ENCODE peak calls at places on chromosome 16, in ten cellular contexts. One of them, this sample, is unnamed.

GRCh38 chr16:8962393-8963009 is 1.2 kb downstream of the USP7 start:
- DNase-seq in NCI-H1048: no peak
- DNase-seq in activated CD4-positive, alpha-beta T cell treated with anti-CD3 and anti-CD28 coated beads, Interleukin-2, amount 50 U/mL, for 1 hour: peak
- DNase-seq in brain microvascular endothelial cell: no peak
- DNase-seq in HFFc6: no peak
- DNase-seq in OCI-LY7: peak
- DNase-seq in lower leg skin: no peak
- DNase-seq in stimulated activated CD4-positive, alpha-beta T cell treated with anti-CD3 and anti-CD28 coated beads, Interleukin-2, amount 100 ng/mL, for 24 hours: peak
- DNase-seq in endothelial cell: no peak
- DNase-seq in stimulated activated effector memory CD8-positive, alpha-beta T cell treated with anti-CD3 and anti-CD28 coated beads, Interleukin-12 subunit alpha, Interleukin-12 subunit beta, amount 100 ng/mL, for 72 hours: no peak
- DNase-seq in this sample: peak

GRCh38 chr16:69326172-69326873 is 4.1 kb downstream of the PDF start:
- DNase-seq in NCI-H1048: no peak
- DNase-seq in stimulated activated effector memory CD8-positive, alpha-beta T cell treated with anti-CD3 and anti-CD28 coated beads, Interleukin-12 subunit alpha, Interleukin-12 subunit beta, amount 100 ng/mL, for 72 hours: no peak
- DNase-seq in OCI-LY7: no peak
- DNase-seq in endothelial cell: no peak
- DNase-seq in HFFc6: no peak
- DNase-seq in activated CD4-positive, alpha-beta T cell treated with anti-CD3 and anti-CD28 coated beads, Interleukin-2, amount 50 U/mL, for 1 hour: no peak
- DNase-seq in brain microvascular endothelial cell: no peak
- DNase-seq in lower leg skin: peak
- DNase-seq in stimulated activated CD4-positive, alpha-beta T cell treated with anti-CD3 and anti-CD28 coated beads, Interleukin-2, amount 100 ng/mL, for 24 hours: no peak
- DNase-seq in this sample: no peak

GRCh38 chr16:69672315-69672997 is 53.9 kb downstream of the NQO1 start:
- DNase-seq in HFFc6: no peak
- DNase-seq in lower leg skin: no peak
- DNase-seq in activated CD4-positive, alpha-beta T cell treated with anti-CD3 and anti-CD28 coated beads, Interleukin-2, amount 50 U/mL, for 1 hour: no peak
- DNase-seq in stimulated activated CD4-positive, alpha-beta T cell treated with anti-CD3 and anti-CD28 coated beads, Interleukin-2, amount 100 ng/mL, for 24 hours: no peak
- DNase-seq in OCI-LY7: no peak
- DNase-seq in brain microvascular endothelial cell: no peak
- DNase-seq in stimulated activated effector memory CD8-positive, alpha-beta T cell treated with anti-CD3 and anti-CD28 coated beads, Interleukin-12 subunit alpha, Interleukin-12 subunit beta, amount 100 ng/mL, for 72 hours: no peak
- DNase-seq in NCI-H1048: no peak
- DNase-seq in endothelial cell: no peak
- DNase-seq in this sample: no peak

GRCh38 chr16:80968386-80969113 is 38.1 kb downstream of the CMC2 start:
- DNase-seq in HFFc6: peak
- DNase-seq in stimulated activated CD4-positive, alpha-beta T cell treated with anti-CD3 and anti-CD28 coated beads, Interleukin-2, amount 100 ng/mL, for 24 hours: no peak
- DNase-seq in activated CD4-positive, alpha-beta T cell treated with anti-CD3 and anti-CD28 coated beads, Interleukin-2, amount 50 U/mL, for 1 hour: no peak
- DNase-seq in lower leg skin: no peak
- DNase-seq in stimulated activated effector memory CD8-positive, alpha-beta T cell treated with anti-CD3 and anti-CD28 coated beads, Interleukin-12 subunit alpha, Interleukin-12 subunit beta, amount 100 ng/mL, for 72 hours: no peak
- DNase-seq in NCI-H1048: no peak
- DNase-seq in OCI-LY7: no peak
- DNase-seq in brain microvascular endothelial cell: peak
- DNase-seq in endothelial cell: no peak
- DNase-seq in this sample: no peak

GRCh38 chr16:30184430-30185140 is 1.2 kb downstream of the CORO1A start:
- DNase-seq in endothelial cell: no peak
- DNase-seq in lower leg skin: no peak
- DNase-seq in NCI-H1048: no peak
- DNase-seq in brain microvascular endothelial cell: no peak
- DNase-seq in activated CD4-positive, alpha-beta T cell treated with anti-CD3 and anti-CD28 coated beads, Interleukin-2, amount 50 U/mL, for 1 hour: peak
- DNase-seq in stimulated activated effector memory CD8-positive, alpha-beta T cell treated with anti-CD3 and anti-CD28 coated beads, Interleukin-12 subunit alpha, Interleukin-12 subunit beta, amount 100 ng/mL, for 72 hours: no peak
- DNase-seq in stimulated activated CD4-positive, alpha-beta T cell treated with anti-CD3 and anti-CD28 coated beads, Interleukin-2, amount 100 ng/mL, for 24 hours: peak
- DNase-seq in HFFc6: no peak
- DNase-seq in OCI-LY7: peak
- DNase-seq in this sample: peak

GRCh38 chr16:30112197-30113030 is 923 bp downstream of the GDPD3 start:
- DNase-seq in brain microvascular endothelial cell: peak
- DNase-seq in endothelial cell: peak
- DNase-seq in HFFc6: no peak
- DNase-seq in OCI-LY7: peak
- DNase-seq in activated CD4-positive, alpha-beta T cell treated with anti-CD3 and anti-CD28 coated beads, Interleukin-2, amount 50 U/mL, for 1 hour: peak
- DNase-seq in stimulated activated effector memory CD8-positive, alpha-beta T cell treated with anti-CD3 and anti-CD28 coated beads, Interleukin-12 subunit alpha, Interleukin-12 subunit beta, amount 100 ng/mL, for 72 hours: peak
- DNase-seq in NCI-H1048: no peak
- DNase-seq in lower leg skin: peak
- DNase-seq in stimulated activated CD4-positive, alpha-beta T cell treated with anti-CD3 and anti-CD28 coated beads, Interleukin-2, amount 100 ng/mL, for 24 hours: peak
- DNase-seq in this sample: peak

GRCh38 chr16:65728172-65728571 is 606.3 kb upstream of the CDH11 start:
- DNase-seq in endothelial cell: peak
- DNase-seq in stimulated activated CD4-positive, alpha-beta T cell treated with anti-CD3 and anti-CD28 coated beads, Interleukin-2, amount 100 ng/mL, for 24 hours: no peak
- DNase-seq in OCI-LY7: no peak
- DNase-seq in lower leg skin: no peak
- DNase-seq in stimulated activated effector memory CD8-positive, alpha-beta T cell treated with anti-CD3 and anti-CD28 coated beads, Interleukin-12 subunit alpha, Interleukin-12 subunit beta, amount 100 ng/mL, for 72 hours: no peak
- DNase-seq in HFFc6: no peak
- DNase-seq in activated CD4-positive, alpha-beta T cell treated with anti-CD3 and anti-CD28 coated beads, Interleukin-2, amount 50 U/mL, for 1 hour: no peak
- DNase-seq in NCI-H1048: no peak
- DNase-seq in brain microvascular endothelial cell: no peak
- DNase-seq in this sample: no peak

GRCh38 chr16:27720731-27721547 is 171.0 kb downstream of the KATNIP start:
- DNase-seq in activated CD4-positive, alpha-beta T cell treated with anti-CD3 and anti-CD28 coated beads, Interleukin-2, amount 50 U/mL, for 1 hour: no peak
- DNase-seq in stimulated activated CD4-positive, alpha-beta T cell treated with anti-CD3 and anti-CD28 coated beads, Interleukin-2, amount 100 ng/mL, for 24 hours: no peak
- DNase-seq in brain microvascular endothelial cell: no peak
- DNase-seq in lower leg skin: no peak
- DNase-seq in NCI-H1048: no peak
- DNase-seq in endothelial cell: no peak
- DNase-seq in OCI-LY7: no peak
- DNase-seq in HFFc6: no peak
- DNase-seq in stimulated activated effector memory CD8-positive, alpha-beta T cell treated with anti-CD3 and anti-CD28 coated beads, Interleukin-12 subunit alpha, Interleukin-12 subunit beta, amount 100 ng/mL, for 72 hours: no peak
- DNase-seq in this sample: no peak

GRCh38 chr16:27270389-27270788 is 1.8 kb upstream of the NSMCE1 start:
- DNase-seq in stimulated activated CD4-positive, alpha-beta T cell treated with anti-CD3 and anti-CD28 coated beads, Interleukin-2, amount 100 ng/mL, for 24 hours: no peak
- DNase-seq in brain microvascular endothelial cell: no peak
- DNase-seq in OCI-LY7: no peak
- DNase-seq in activated CD4-positive, alpha-beta T cell treated with anti-CD3 and anti-CD28 coated beads, Interleukin-2, amount 50 U/mL, for 1 hour: no peak
- DNase-seq in HFFc6: no peak
- DNase-seq in NCI-H1048: no peak
- DNase-seq in endothelial cell: no peak
- DNase-seq in lower leg skin: no peak
- DNase-seq in stimulated activated effector memory CD8-positive, alpha-beta T cell treated with anti-CD3 and anti-CD28 coated beads, Interleukin-12 subunit alpha, Interleukin-12 subunit beta, amount 100 ng/mL, for 72 hours: no peak
- DNase-seq in this sample: no peak

GRCh38 chr16:68416057-68417046 is 32.0 kb downstream of the SMPD3 start:
- DNase-seq in stimulated activated effector memory CD8-positive, alpha-beta T cell treated with anti-CD3 and anti-CD28 coated beads, Interleukin-12 subunit alpha, Interleukin-12 subunit beta, amount 100 ng/mL, for 72 hours: no peak
- DNase-seq in brain microvascular endothelial cell: no peak
- DNase-seq in endothelial cell: no peak
- DNase-seq in lower leg skin: no peak
- DNase-seq in activated CD4-positive, alpha-beta T cell treated with anti-CD3 and anti-CD28 coated beads, Interleukin-2, amount 50 U/mL, for 1 hour: no peak
- DNase-seq in HFFc6: no peak
- DNase-seq in stimulated activated CD4-positive, alpha-beta T cell treated with anti-CD3 and anti-CD28 coated beads, Interleukin-2, amount 100 ng/mL, for 24 hours: no peak
- DNase-seq in OCI-LY7: no peak
- DNase-seq in NCI-H1048: no peak
- DNase-seq in this sample: peak

GRCh38 chr16:85296859-85297698 is 184.8 kb upstream of the CIBAR2 start:
- DNase-seq in stimulated activated CD4-positive, alpha-beta T cell treated with anti-CD3 and anti-CD28 coated beads, Interleukin-2, amount 100 ng/mL, for 24 hours: peak
- DNase-seq in stimulated activated effector memory CD8-positive, alpha-beta T cell treated with anti-CD3 and anti-CD28 coated beads, Interleukin-12 subunit alpha, Interleukin-12 subunit beta, amount 100 ng/mL, for 72 hours: peak
- DNase-seq in HFFc6: peak
- DNase-seq in activated CD4-positive, alpha-beta T cell treated with anti-CD3 and anti-CD28 coated beads, Interleukin-2, amount 50 U/mL, for 1 hour: peak
- DNase-seq in lower leg skin: no peak
- DNase-seq in OCI-LY7: peak
- DNase-seq in NCI-H1048: no peak
- DNase-seq in brain microvascular endothelial cell: no peak
- DNase-seq in endothelial cell: peak
- DNase-seq in this sample: peak

GRCh38 chr16:2115591-2115973 is 20.1 kb downstream of the PKD1 start:
- DNase-seq in endothelial cell: no peak
- DNase-seq in lower leg skin: no peak
- DNase-seq in stimulated activated effector memory CD8-positive, alpha-beta T cell treated with anti-CD3 and anti-CD28 coated beads, Interleukin-12 subunit alpha, Interleukin-12 subunit beta, amount 100 ng/mL, for 72 hours: no peak
- DNase-seq in activated CD4-positive, alpha-beta T cell treated with anti-CD3 and anti-CD28 coated beads, Interleukin-2, amount 50 U/mL, for 1 hour: no peak
- DNase-seq in HFFc6: no peak
- DNase-seq in OCI-LY7: no peak
- DNase-seq in NCI-H1048: no peak
- DNase-seq in brain microvascular endothelial cell: no peak
- DNase-seq in stimulated activated CD4-positive, alpha-beta T cell treated with anti-CD3 and anti-CD28 coated beads, Interleukin-2, amount 100 ng/mL, for 24 hours: no peak
- DNase-seq in this sample: no peak

GRCh38 chr16:29898786-29899515 is 399 bp downstream of the SEZ6L2 start:
- DNase-seq in HFFc6: no peak
- DNase-seq in endothelial cell: peak
- DNase-seq in stimulated activated effector memory CD8-positive, alpha-beta T cell treated with anti-CD3 and anti-CD28 coated beads, Interleukin-12 subunit alpha, Interleukin-12 subunit beta, amount 100 ng/mL, for 72 hours: no peak
- DNase-seq in stimulated activated CD4-positive, alpha-beta T cell treated with anti-CD3 and anti-CD28 coated beads, Interleukin-2, amount 100 ng/mL, for 24 hours: no peak
- DNase-seq in NCI-H1048: no peak
- DNase-seq in activated CD4-positive, alpha-beta T cell treated with anti-CD3 and anti-CD28 coated beads, Interleukin-2, amount 50 U/mL, for 1 hour: no peak
- DNase-seq in lower leg skin: no peak
- DNase-seq in brain microvascular endothelial cell: peak
- DNase-seq in OCI-LY7: no peak
- DNase-seq in this sample: peak

GRCh38 chr16:24610421-24610765 is 71.0 kb downstream of the RBBP6 start:
- DNase-seq in stimulated activated CD4-positive, alpha-beta T cell treated with anti-CD3 and anti-CD28 coated beads, Interleukin-2, amount 100 ng/mL, for 24 hours: peak
- DNase-seq in endothelial cell: peak
- DNase-seq in NCI-H1048: no peak
- DNase-seq in HFFc6: no peak
- DNase-seq in lower leg skin: peak
- DNase-seq in stimulated activated effector memory CD8-positive, alpha-beta T cell treated with anti-CD3 and anti-CD28 coated beads, Interleukin-12 subunit alpha, Interleukin-12 subunit beta, amount 100 ng/mL, for 72 hours: no peak
- DNase-seq in brain microvascular endothelial cell: no peak
- DNase-seq in OCI-LY7: no peak
- DNase-seq in activated CD4-positive, alpha-beta T cell treated with anti-CD3 and anti-CD28 coated beads, Interleukin-2, amount 50 U/mL, for 1 hour: no peak
- DNase-seq in this sample: no peak

GRCh38 chr16:19196871-19197270 is 28.8 kb downstream of the SYT17 start:
- DNase-seq in stimulated activated effector memory CD8-positive, alpha-beta T cell treated with anti-CD3 and anti-CD28 coated beads, Interleukin-12 subunit alpha, Interleukin-12 subunit beta, amount 100 ng/mL, for 72 hours: no peak
- DNase-seq in brain microvascular endothelial cell: no peak
- DNase-seq in stimulated activated CD4-positive, alpha-beta T cell treated with anti-CD3 and anti-CD28 coated beads, Interleukin-2, amount 100 ng/mL, for 24 hours: no peak
- DNase-seq in lower leg skin: no peak
- DNase-seq in NCI-H1048: no peak
- DNase-seq in OCI-LY7: no peak
- DNase-seq in HFFc6: no peak
- DNase-seq in endothelial cell: no peak
- DNase-seq in activated CD4-positive, alpha-beta T cell treated with anti-CD3 and anti-CD28 coated beads, Interleukin-2, amount 50 U/mL, for 1 hour: no peak
- DNase-seq in this sample: no peak

GRCh38 chr16:88634994-88635670 is 3.2 kb upstream of the IL17C start:
- DNase-seq in HFFc6: peak
- DNase-seq in brain microvascular endothelial cell: no peak
- DNase-seq in stimulated activated effector memory CD8-positive, alpha-beta T cell treated with anti-CD3 and anti-CD28 coated beads, Interleukin-12 subunit alpha, Interleukin-12 subunit beta, amount 100 ng/mL, for 72 hours: no peak
- DNase-seq in activated CD4-positive, alpha-beta T cell treated with anti-CD3 and anti-CD28 coated beads, Interleukin-2, amount 50 U/mL, for 1 hour: no peak
- DNase-seq in OCI-LY7: no peak
- DNase-seq in NCI-H1048: no peak
- DNase-seq in endothelial cell: no peak
- DNase-seq in lower leg skin: peak
- DNase-seq in stimulated activated CD4-positive, alpha-beta T cell treated with anti-CD3 and anti-CD28 coated beads, Interleukin-2, amount 100 ng/mL, for 24 hours: no peak
- DNase-seq in this sample: no peak

GRCh38 chr16:66020642-66021041 is 345.8 kb upstream of the CDH5 start:
- DNase-seq in activated CD4-positive, alpha-beta T cell treated with anti-CD3 and anti-CD28 coated beads, Interleukin-2, amount 50 U/mL, for 1 hour: no peak
- DNase-seq in NCI-H1048: no peak
- DNase-seq in stimulated activated CD4-positive, alpha-beta T cell treated with anti-CD3 and anti-CD28 coated beads, Interleukin-2, amount 100 ng/mL, for 24 hours: no peak
- DNase-seq in stimulated activated effector memory CD8-positive, alpha-beta T cell treated with anti-CD3 and anti-CD28 coated beads, Interleukin-12 subunit alpha, Interleukin-12 subunit beta, amount 100 ng/mL, for 72 hours: no peak
- DNase-seq in endothelial cell: no peak
- DNase-seq in HFFc6: no peak
- DNase-seq in brain microvascular endothelial cell: no peak
- DNase-seq in lower leg skin: no peak
- DNase-seq in OCI-LY7: no peak
- DNase-seq in this sample: no peak

GRCh38 chr16:72945611-72946010 is 102.3 kb downstream of the ZFHX3 start:
- DNase-seq in stimulated activated CD4-positive, alpha-beta T cell treated with anti-CD3 and anti-CD28 coated beads, Interleukin-2, amount 100 ng/mL, for 24 hours: no peak
- DNase-seq in lower leg skin: no peak
- DNase-seq in stimulated activated effector memory CD8-positive, alpha-beta T cell treated with anti-CD3 and anti-CD28 coated beads, Interleukin-12 subunit alpha, Interleukin-12 subunit beta, amount 100 ng/mL, for 72 hours: no peak
- DNase-seq in NCI-H1048: no peak
- DNase-seq in OCI-LY7: no peak
- DNase-seq in endothelial cell: no peak
- DNase-seq in activated CD4-positive, alpha-beta T cell treated with anti-CD3 and anti-CD28 coated beads, Interleukin-2, amount 50 U/mL, for 1 hour: no peak
- DNase-seq in brain microvascular endothelial cell: no peak
- DNase-seq in HFFc6: no peak
- DNase-seq in this sample: no peak

GRCh38 chr16:76268824-76269223 is 8.4 kb upstream of the CNTNAP4 start:
- DNase-seq in NCI-H1048: no peak
- DNase-seq in lower leg skin: no peak
- DNase-seq in OCI-LY7: no peak
- DNase-seq in activated CD4-positive, alpha-beta T cell treated with anti-CD3 and anti-CD28 coated beads, Interleukin-2, amount 50 U/mL, for 1 hour: no peak
- DNase-seq in stimulated activated CD4-positive, alpha-beta T cell treated with anti-CD3 and anti-CD28 coated beads, Interleukin-2, amount 100 ng/mL, for 24 hours: no peak
- DNase-seq in HFFc6: no peak
- DNase-seq in endothelial cell: no peak
- DNase-seq in stimulated activated effector memory CD8-positive, alpha-beta T cell treated with anti-CD3 and anti-CD28 coated beads, Interleukin-12 subunit alpha, Interleukin-12 subunit beta, amount 100 ng/mL, for 72 hours: no peak
- DNase-seq in brain microvascular endothelial cell: no peak
- DNase-seq in this sample: no peak

GRCh38 chr16:64363039-64363438 is 758.8 kb downstream of the CDH11 start:
- DNase-seq in endothelial cell: no peak
- DNase-seq in NCI-H1048: no peak
- DNase-seq in HFFc6: no peak
- DNase-seq in activated CD4-positive, alpha-beta T cell treated with anti-CD3 and anti-CD28 coated beads, Interleukin-2, amount 50 U/mL, for 1 hour: no peak
- DNase-seq in stimulated activated CD4-positive, alpha-beta T cell treated with anti-CD3 and anti-CD28 coated beads, Interleukin-2, amount 100 ng/mL, for 24 hours: no peak
- DNase-seq in stimulated activated effector memory CD8-positive, alpha-beta T cell treated with anti-CD3 and anti-CD28 coated beads, Interleukin-12 subunit alpha, Interleukin-12 subunit beta, amount 100 ng/mL, for 72 hours: no peak
- DNase-seq in lower leg skin: no peak
- DNase-seq in OCI-LY7: no peak
- DNase-seq in brain microvascular endothelial cell: no peak
- DNase-seq in this sample: no peak

GRCh38 chr16:70520612-70521297 is 2.6 kb downstream of the COG4 start:
- DNase-seq in stimulated activated CD4-positive, alpha-beta T cell treated with anti-CD3 and anti-CD28 coated beads, Interleukin-2, amount 100 ng/mL, for 24 hours: no peak
- DNase-seq in NCI-H1048: no peak
- DNase-seq in brain microvascular endothelial cell: peak
- DNase-seq in endothelial cell: no peak
- DNase-seq in OCI-LY7: no peak
- DNase-seq in activated CD4-positive, alpha-beta T cell treated with anti-CD3 and anti-CD28 coated beads, Interleukin-2, amount 50 U/mL, for 1 hour: no peak
- DNase-seq in lower leg skin: no peak
- DNase-seq in HFFc6: peak
- DNase-seq in stimulated activated effector memory CD8-positive, alpha-beta T cell treated with anti-CD3 and anti-CD28 coated beads, Interleukin-12 subunit alpha, Interleukin-12 subunit beta, amount 100 ng/mL, for 72 hours: no peak
- DNase-seq in this sample: no peak

GRCh38 chr16:84503751-84504395 is 586 bp downstream of the MEAK7 start:
- DNase-seq in lower leg skin: no peak
- DNase-seq in NCI-H1048: no peak
- DNase-seq in OCI-LY7: no peak
- DNase-seq in activated CD4-positive, alpha-beta T cell treated with anti-CD3 and anti-CD28 coated beads, Interleukin-2, amount 50 U/mL, for 1 hour: no peak
- DNase-seq in HFFc6: peak
- DNase-seq in endothelial cell: no peak
- DNase-seq in brain microvascular endothelial cell: no peak
- DNase-seq in stimulated activated effector memory CD8-positive, alpha-beta T cell treated with anti-CD3 and anti-CD28 coated beads, Interleukin-12 subunit alpha, Interleukin-12 subunit beta, amount 100 ng/mL, for 72 hours: no peak
- DNase-seq in stimulated activated CD4-positive, alpha-beta T cell treated with anti-CD3 and anti-CD28 coated beads, Interleukin-2, amount 100 ng/mL, for 24 hours: no peak
- DNase-seq in this sample: no peak

GRCh38 chr16:3908951-3909437 is 28.5 kb upstream of the CREBBP start:
- DNase-seq in OCI-LY7: no peak
- DNase-seq in lower leg skin: peak
- DNase-seq in activated CD4-positive, alpha-beta T cell treated with anti-CD3 and anti-CD28 coated beads, Interleukin-2, amount 50 U/mL, for 1 hour: no peak
- DNase-seq in stimulated activated effector memory CD8-positive, alpha-beta T cell treated with anti-CD3 and anti-CD28 coated beads, Interleukin-12 subunit alpha, Interleukin-12 subunit beta, amount 100 ng/mL, for 72 hours: no peak
- DNase-seq in stimulated activated CD4-positive, alpha-beta T cell treated with anti-CD3 and anti-CD28 coated beads, Interleukin-2, amount 100 ng/mL, for 24 hours: no peak
- DNase-seq in NCI-H1048: no peak
- DNase-seq in HFFc6: no peak
- DNase-seq in brain microvascular endothelial cell: no peak
- DNase-seq in endothelial cell: no peak
- DNase-seq in this sample: no peak

GRCh38 chr16:48384305-48384981 is 770 bp downstream of the SIAH1 start:
- DNase-seq in stimulated activated effector memory CD8-positive, alpha-beta T cell treated with anti-CD3 and anti-CD28 coated beads, Interleukin-12 subunit alpha, Interleukin-12 subunit beta, amount 100 ng/mL, for 72 hours: peak
- DNase-seq in brain microvascular endothelial cell: peak
- DNase-seq in OCI-LY7: peak
- DNase-seq in lower leg skin: peak
- DNase-seq in stimulated activated CD4-positive, alpha-beta T cell treated with anti-CD3 and anti-CD28 coated beads, Interleukin-2, amount 100 ng/mL, for 24 hours: peak
- DNase-seq in activated CD4-positive, alpha-beta T cell treated with anti-CD3 and anti-CD28 coated beads, Interleukin-2, amount 50 U/mL, for 1 hour: peak
- DNase-seq in endothelial cell: peak
- DNase-seq in NCI-H1048: no peak
- DNase-seq in HFFc6: no peak
- DNase-seq in this sample: peak

GRCh38 chr16:12296406-12296805 is 319.9 kb downstream of the SNX29 start:
- DNase-seq in NCI-H1048: no peak
- DNase-seq in HFFc6: no peak
- DNase-seq in activated CD4-positive, alpha-beta T cell treated with anti-CD3 and anti-CD28 coated beads, Interleukin-2, amount 50 U/mL, for 1 hour: no peak
- DNase-seq in stimulated activated CD4-positive, alpha-beta T cell treated with anti-CD3 and anti-CD28 coated beads, Interleukin-2, amount 100 ng/mL, for 24 hours: no peak
- DNase-seq in brain microvascular endothelial cell: no peak
- DNase-seq in OCI-LY7: no peak
- DNase-seq in endothelial cell: no peak
- DNase-seq in lower leg skin: no peak
- DNase-seq in stimulated activated effector memory CD8-positive, alpha-beta T cell treated with anti-CD3 and anti-CD28 coated beads, Interleukin-12 subunit alpha, Interleukin-12 subunit beta, amount 100 ng/mL, for 72 hours: no peak
- DNase-seq in this sample: no peak

GRCh38 chr16:57866529-57866918 is 64.2 kb upstream of the KIFC3 start:
- DNase-seq in lower leg skin: no peak
- DNase-seq in HFFc6: no peak
- DNase-seq in NCI-H1048: no peak
- DNase-seq in activated CD4-positive, alpha-beta T cell treated with anti-CD3 and anti-CD28 coated beads, Interleukin-2, amount 50 U/mL, for 1 hour: no peak
- DNase-seq in stimulated activated CD4-positive, alpha-beta T cell treated with anti-CD3 and anti-CD28 coated beads, Interleukin-2, amount 100 ng/mL, for 24 hours: no peak
- DNase-seq in brain microvascular endothelial cell: no peak
- DNase-seq in endothelial cell: no peak
- DNase-seq in stimulated activated effector memory CD8-positive, alpha-beta T cell treated with anti-CD3 and anti-CD28 coated beads, Interleukin-12 subunit alpha, Interleukin-12 subunit beta, amount 100 ng/mL, for 72 hours: no peak
- DNase-seq in OCI-LY7: no peak
- DNase-seq in this sample: no peak

GRCh38 chr16:81612351-81613170 is 166.5 kb upstream of the PLCG2 start:
- DNase-seq in HFFc6: no peak
- DNase-seq in OCI-LY7: no peak
- DNase-seq in brain microvascular endothelial cell: no peak
- DNase-seq in endothelial cell: peak
- DNase-seq in lower leg skin: peak
- DNase-seq in activated CD4-positive, alpha-beta T cell treated with anti-CD3 and anti-CD28 coated beads, Interleukin-2, amount 50 U/mL, for 1 hour: no peak
- DNase-seq in stimulated activated CD4-positive, alpha-beta T cell treated with anti-CD3 and anti-CD28 coated beads, Interleukin-2, amount 100 ng/mL, for 24 hours: no peak
- DNase-seq in stimulated activated effector memory CD8-positive, alpha-beta T cell treated with anti-CD3 and anti-CD28 coated beads, Interleukin-12 subunit alpha, Interleukin-12 subunit beta, amount 100 ng/mL, for 72 hours: no peak
- DNase-seq in NCI-H1048: no peak
- DNase-seq in this sample: no peak

GRCh38 chr16:57042157-57043111 is 49.9 kb upstream of the CPNE2 start:
- DNase-seq in brain microvascular endothelial cell: no peak
- DNase-seq in stimulated activated effector memory CD8-positive, alpha-beta T cell treated with anti-CD3 and anti-CD28 coated beads, Interleukin-12 subunit alpha, Interleukin-12 subunit beta, amount 100 ng/mL, for 72 hours: peak
- DNase-seq in lower leg skin: no peak
- DNase-seq in NCI-H1048: no peak
- DNase-seq in OCI-LY7: peak
- DNase-seq in activated CD4-positive, alpha-beta T cell treated with anti-CD3 and anti-CD28 coated beads, Interleukin-2, amount 50 U/mL, for 1 hour: peak
- DNase-seq in stimulated activated CD4-positive, alpha-beta T cell treated with anti-CD3 and anti-CD28 coated beads, Interleukin-2, amount 100 ng/mL, for 24 hours: peak
- DNase-seq in HFFc6: peak
- DNase-seq in endothelial cell: no peak
- DNase-seq in this sample: no peak